ENCODE peak calls at places on chromosomes 1 and 21, in nine cellular contexts. A is HFF-Myc, Q is astrocyte, U is GM13977, Z is BJ, W is PC-3, B is lower lobe of right lung, M is epithelial cell of esophagus, J is adrenal gland. V is an unnamed sample.

GRCh38 chr21:46161180-46161799 is 5.9 kb upstream of the FTCD start:
- DNase-seq in A (no peak), Q (no peak), U (no peak), Z (no peak), W (no peak), B (no peak), M (peak), J (peak), V (no peak)

GRCh38 chr1:112011231-112011630 is 21.8 kb upstream of the KCND3 start:
- DNase-seq in A (no peak), Q (peak), U (no peak), Z (no peak), W (peak), B (no peak), M (peak), J (peak), V (no peak)

GRCh38 chr1:11539850-11540772 is 61.2 kb downstream of the DISP3 start:
- DNase-seq in A (no peak), Q (no peak), U (no peak), Z (no peak), W (no peak), B (no peak), M (peak), J (no peak), V (no peak)

GRCh38 chr1:22290611-22291010 is 147.7 kb upstream of the WNT4 start:
- DNase-seq in A (no peak), Q (no peak), U (no peak), Z (no peak), W (no peak), B (no peak), M (no peak), J (no peak), V (no peak)

GRCh38 chr1:196607940-196608339 is 300 bp downstream of the KCNT2 start:
- DNase-seq in A (no peak), Q (no peak), U (no peak), Z (no peak), W (no peak), B (no peak), M (peak), J (no peak), V (no peak)

GRCh38 chr21:16370176-16370575 is 640.4 kb downstream of the USP25 start:
- DNase-seq in A (no peak), Q (no peak), U (no peak), Z (no peak), W (no peak), B (no peak), M (no peak), J (no peak), V (no peak)

GRCh38 chr1:119893827-119894700 is 2.3 kb downstream of the ADAM30 start:
- DNase-seq in A (no peak), Q (no peak), U (no peak), Z (no peak), W (no peak), B (no peak), M (no peak), J (no peak), V (no peak)

GRCh38 chr1:211812584-211812983 is 18.0 kb downstream of the LPGAT1 start:
- DNase-seq in A (no peak), Q (no peak), U (no peak), Z (no peak), W (no peak), B (no peak), M (no peak), J (no peak), V (no peak)

GRCh38 chr1:207959141-207959825 is 48.4 kb upstream of the CD34 start:
- DNase-seq in A (no peak), Q (peak), U (peak), Z (no peak), W (no peak), B (peak), M (peak), J (peak), V (no peak)

GRCh38 chr21:31372176-31372765 is 28.2 kb upstream of the TIAM1 start:
- DNase-seq in A (no peak), Q (peak), U (no peak), Z (no peak), W (peak), B (no peak), M (peak), J (no peak), V (no peak)

GRCh38 chr1:181036107-181036843 is 2.5 kb downstream of the MR1 start:
- DNase-seq in A (no peak), Q (no peak), U (no peak), Z (no peak), W (no peak), B (no peak), M (no peak), J (no peak), V (no peak)

GRCh38 chr1:209756608-209757445 is 974 bp downstream of the TRAF3IP3 start:
- DNase-seq in A (no peak), Q (no peak), U (peak), Z (no peak), W (no peak), B (peak), M (no peak), J (no peak), V (no peak)

GRCh38 chr1:200429221-200429751 is 19.4 kb upstream of the ZNF281 start:
- DNase-seq in A (no peak), Q (peak), U (no peak), Z (peak), W (no peak), B (no peak), M (no peak), J (peak), V (no peak)

GRCh38 chr1:26697441-26697977 is 1.7 kb downstream of the ARID1A start:
- DNase-seq in A (no peak), Q (no peak), U (peak), Z (no peak), W (no peak), B (no peak), M (no peak), J (no peak), V (no peak)

GRCh38 chr21:29499734-29500343 is 201.1 kb downstream of the BACH1 start:
- DNase-seq in A (peak), Q (no peak), U (peak), Z (no peak), W (peak), B (no peak), M (peak), J (peak), V (no peak)

GRCh38 chr21:43196789-43197188 is 28.0 kb downstream of the CRYAA start:
- DNase-seq in A (no peak), Q (no peak), U (no peak), Z (no peak), W (peak), B (no peak), M (peak), J (peak), V (no peak)

GRCh38 chr1:98921817-98922216 is 82.8 kb downstream of the PLPPR5 start:
- DNase-seq in A (no peak), Q (no peak), U (no peak), Z (no peak), W (peak), B (no peak), M (peak), J (no peak), V (no peak)

GRCh38 chr21:41428311-41428710 is 2.3 kb downstream of the MX1 start:
- DNase-seq in A (no peak), Q (no peak), U (no peak), Z (no peak), W (no peak), B (no peak), M (no peak), J (peak), V (no peak)

GRCh38 chr1:85087659-85088407 is 39.5 kb upstream of the MCOLN3 start:
- DNase-seq in A (no peak), Q (no peak), U (no peak), Z (no peak), W (peak), B (no peak), M (peak), J (no peak), V (no peak)

GRCh38 chr1:6591644-6592043 is 11.0 kb downstream of the KLHL21 start:
- DNase-seq in A (no peak), Q (no peak), U (no peak), Z (no peak), W (no peak), B (no peak), M (no peak), J (no peak), V (no peak)

GRCh38 chr1:176051902-176052518 is 155.1 kb downstream of the COP1 start:
- DNase-seq in A (no peak), Q (no peak), U (no peak), Z (no peak), W (peak), B (no peak), M (peak), J (no peak), V (no peak)

GRCh38 chr21:32520885-32521735 is 64.2 kb downstream of the TCP10L start:
- DNase-seq in A (peak), Q (peak), U (no peak), Z (peak), W (peak), B (peak), M (peak), J (peak), V (peak)

GRCh38 chr1:218588555-218589172 is 243.5 kb downstream of the TGFB2 start:
- DNase-seq in A (no peak), Q (peak), U (no peak), Z (no peak), W (no peak), B (no peak), M (no peak), J (no peak), V (no peak)

GRCh38 chr1:22331618-22332017 is 120.0 kb upstream of the ZBTB40 start:
- DNase-seq in A (no peak), Q (no peak), U (no peak), Z (no peak), W (no peak), B (no peak), M (no peak), J (no peak), V (no peak)

GRCh38 chr1:109527846-109528245 is 11.8 kb upstream of the GPR61 start:
- DNase-seq in A (no peak), Q (no peak), U (no peak), Z (no peak), W (no peak), B (no peak), M (no peak), J (no peak), V (no peak)

GRCh38 chr1:55682198-55682597 is 467.0 kb upstream of the USP24 start:
- DNase-seq in A (no peak), Q (peak), U (no peak), Z (no peak), W (no peak), B (no peak), M (peak), J (no peak), V (no peak)

GRCh38 chr1:211738709-211739301 is 63.4 kb upstream of the NEK2 start:
- DNase-seq in A (no peak), Q (peak), U (no peak), Z (no peak), W (peak), B (no peak), M (peak), J (no peak), V (no peak)

GRCh38 chr1:116882866-116883265 is 26.9 kb upstream of the PTGFRN start:
- DNase-seq in A (no peak), Q (no peak), U (no peak), Z (no peak), W (no peak), B (no peak), M (no peak), J (no peak), V (no peak)

GRCh38 chr1:116878804-116879477 is 30.8 kb upstream of the PTGFRN start:
- DNase-seq in A (peak), Q (peak), U (peak), Z (no peak), W (peak), B (no peak), M (peak), J (no peak), V (no peak)

GRCh38 chr1:116880952-116881351 is 28.8 kb upstream of the PTGFRN start:
- DNase-seq in A (no peak), Q (peak), U (no peak), Z (no peak), W (no peak), B (no peak), M (no peak), J (peak), V (no peak)

GRCh38 chr1:116879478-116880133 is 30.1 kb upstream of the PTGFRN start:
- DNase-seq in A (no peak), Q (no peak), U (no peak), Z (no peak), W (no peak), B (no peak), M (no peak), J (no peak), V (no peak)

DNA sequence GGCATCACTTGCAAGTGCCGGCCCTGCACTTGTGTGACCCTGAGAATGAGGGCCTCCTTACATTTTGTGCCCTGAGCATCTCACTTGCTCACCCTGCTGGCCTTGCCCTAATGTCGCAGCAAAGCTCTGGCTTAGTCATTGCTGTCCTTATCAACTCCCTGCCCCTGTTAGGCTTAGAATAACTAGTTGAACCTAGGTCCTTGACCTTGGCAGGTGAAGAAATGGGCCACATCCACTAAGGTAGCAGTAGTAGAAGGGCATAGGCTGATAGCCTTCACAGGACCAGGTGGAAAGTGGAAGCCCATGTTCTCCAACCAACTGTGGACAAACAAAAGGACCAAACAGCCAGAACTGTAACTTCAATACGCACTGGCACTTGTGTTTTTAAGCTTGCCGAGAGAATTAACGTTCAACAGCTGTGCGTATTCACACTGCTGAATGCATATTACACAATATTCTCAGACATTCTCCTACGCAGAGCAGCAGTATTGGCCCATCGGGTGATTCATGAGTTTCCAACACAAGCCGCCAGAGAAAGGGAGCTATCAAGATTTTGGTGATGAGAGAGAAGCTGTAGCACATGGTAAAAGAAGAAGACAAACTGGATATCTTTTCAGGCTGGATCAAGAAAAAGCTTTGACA is 27.7 kb upstream of the PTGFRN start:
- DNase-seq in A (no peak), Q (peak), U (peak), Z (peak), W (peak), B (peak), M (peak), J (peak), V (peak)
- TF ChIP-seq CTCF in A (peak), Q (no peak), U (peak), Z (peak), W (peak), B (peak), M (peak), J (no peak), V (peak)

GRCh38 chr1:192545781-192546521 is 29.6 kb upstream of the RGS1 start:
- DNase-seq in A (no peak), Q (no peak), U (no peak), Z (no peak), W (no peak), B (no peak), M (no peak), J (no peak), V (no peak)
- TF ChIP-seq CTCF in A (no peak), Q (peak), U (no peak), Z (no peak), W (no peak), B (peak), M (no peak), J (peak), V (no peak)

DNA sequence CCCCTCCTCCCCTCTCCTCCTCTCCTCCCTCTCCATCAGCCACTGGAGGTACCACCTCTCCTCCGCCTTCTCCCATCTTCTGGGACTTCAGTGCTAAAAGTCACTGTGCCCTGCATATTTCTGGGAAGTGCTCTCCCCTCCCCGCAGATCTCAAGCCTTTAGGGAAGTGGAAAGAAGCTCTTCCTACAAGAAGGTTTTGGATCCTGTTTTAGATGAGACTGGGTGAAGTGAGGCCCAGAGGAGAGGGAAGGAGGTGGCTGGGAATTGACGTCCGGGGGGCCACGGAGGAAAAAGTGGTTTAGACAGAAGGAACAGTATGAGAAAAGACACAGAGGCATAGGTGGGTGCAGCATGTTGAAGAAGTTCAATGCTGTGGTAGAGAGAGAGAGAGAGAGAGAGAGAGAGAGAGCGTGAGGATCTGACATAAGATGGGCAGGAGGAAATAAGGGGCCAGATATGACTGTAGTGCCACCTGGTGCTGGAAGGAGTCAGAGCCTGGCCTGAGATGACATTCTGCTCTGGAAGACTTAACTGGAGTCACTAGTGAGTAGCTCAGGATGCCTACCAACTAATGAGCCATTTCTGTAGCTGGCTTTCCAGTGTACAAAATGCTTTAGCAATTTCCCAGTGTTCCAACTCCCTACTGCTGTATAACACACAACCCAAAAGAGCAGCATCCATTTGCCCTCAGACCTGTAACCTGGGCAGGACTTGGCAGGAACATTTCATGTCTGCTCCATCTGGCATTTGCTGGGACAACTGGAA is 16.7 kb upstream of the ZSCAN20 start:
- DNase-seq in A (peak), Q (peak), U (peak), Z (peak), W (peak), B (no peak), M (peak), J (peak), V (peak)
- TF ChIP-seq CTCF in A (peak), Q (peak), U (peak), Z (peak), W (peak), B (peak), M (peak), J (peak), V (peak)

DNA sequence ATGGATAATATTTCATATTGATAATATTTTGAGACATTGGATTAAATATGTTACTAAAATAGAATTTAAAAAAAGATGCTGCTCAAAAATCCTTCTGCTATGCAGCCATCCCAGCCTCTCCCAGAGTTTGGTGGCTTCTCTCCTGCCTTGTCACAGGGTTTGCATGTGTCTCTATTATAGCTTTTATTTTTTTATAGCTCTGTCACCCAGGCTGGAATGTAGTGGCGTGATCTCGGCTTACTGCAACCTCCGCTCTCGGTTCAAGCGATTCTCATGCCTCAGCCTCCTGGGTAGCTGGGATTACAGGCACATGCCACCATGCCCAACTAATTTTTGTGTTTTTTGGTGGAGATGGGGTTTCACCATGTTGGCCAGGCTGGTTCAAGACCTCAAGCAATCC is 50.7 kb upstream of the ID3 start:
- DNase-seq in A (no peak), Q (no peak), U (no peak), Z (no peak), W (no peak), B (no peak), M (no peak), J (no peak), V (no peak)
- TF ChIP-seq CTCF in A (no peak), Q (no peak), U (no peak), Z (no peak), W (no peak), B (no peak), M (no peak), J (no peak), V (no peak)

GRCh38 chr1:38154089-38154470 is 107.5 kb upstream of the POU3F1 start:
- DNase-seq in A (no peak), Q (no peak), U (no peak), Z (no peak), W (no peak), B (no peak), M (no peak), J (no peak), V (no peak)

GRCh38 chr1:38151399-38151798 is 104.8 kb upstream of the POU3F1 start:
- DNase-seq in A (no peak), Q (no peak), U (no peak), Z (no peak), W (no peak), B (no peak), M (no peak), J (no peak), V (no peak)

GRCh38 chr1:38153426-38154088 is 107.0 kb upstream of the POU3F1 start:
- DNase-seq in A (no peak), Q (no peak), U (no peak), Z (no peak), W (no peak), B (no peak), M (no peak), J (no peak), V (no peak)

DNA sequence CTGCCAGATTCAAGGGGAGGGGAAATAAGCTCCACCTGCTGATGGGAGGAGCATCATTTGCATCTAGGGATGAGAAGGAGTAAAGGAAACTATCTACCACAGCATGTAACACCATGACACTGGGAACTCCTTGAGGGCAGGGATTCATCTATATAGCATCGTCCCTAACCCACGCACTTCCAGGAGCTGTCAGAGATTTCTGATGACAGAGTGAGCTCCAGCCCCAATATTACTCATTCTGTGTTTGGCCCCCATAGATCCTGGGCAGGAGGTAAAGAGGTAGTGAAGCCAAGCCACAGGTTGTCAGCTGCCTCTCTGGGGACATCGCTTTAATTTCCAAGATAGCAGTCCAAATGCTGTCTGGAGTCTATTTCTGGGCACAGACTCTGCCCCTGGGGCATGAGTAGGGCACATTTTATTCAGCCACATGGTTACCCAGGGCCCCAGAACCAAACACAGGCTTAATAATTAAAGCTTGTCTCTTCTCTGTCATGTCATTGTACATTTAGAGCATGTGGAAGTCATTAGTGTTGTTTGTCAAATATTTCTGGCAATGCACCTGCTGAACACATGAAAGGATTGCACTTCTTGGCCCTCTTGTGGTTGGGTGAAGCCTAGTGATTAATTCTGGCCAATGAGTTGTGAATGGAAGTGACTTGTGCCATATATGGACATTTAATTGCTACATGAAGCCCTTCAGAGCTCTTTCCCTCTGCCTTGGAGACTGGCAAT is 105.9 kb upstream of the POU3F1 start:
- DNase-seq in A (peak), Q (no peak), U (no peak), Z (no peak), W (peak), B (no peak), M (peak), J (no peak), V (no peak)
- TF ChIP-seq CTCF in A (peak), Q (no peak), U (no peak), Z (no peak), W (peak), B (peak), M (peak), J (no peak), V (no peak)

GRCh38 chr1:1920057-1920607 is 1.1 kb upstream of the TMEM52 start:
- DNase-seq in A (no peak), Q (no peak), U (no peak), Z (no peak), W (no peak), B (no peak), M (no peak), J (no peak), V (no peak)

GRCh38 chr1:1917995-1918900 is 831 bp downstream of the TMEM52 start:
- DNase-seq in A (no peak), Q (no peak), U (no peak), Z (no peak), W (no peak), B (peak), M (no peak), J (peak), V (no peak)

GRCh38 chr1:1919304-1920056 is 401 bp upstream of the TMEM52 start:
- DNase-seq in A (peak), Q (peak), U (peak), Z (peak), W (peak), B (peak), M (peak), J (peak), V (peak)

GRCh38 chr1:1917304-1917976 is 1.6 kb downstream of the TMEM52 start:
- DNase-seq in A (no peak), Q (no peak), U (no peak), Z (no peak), W (no peak), B (peak), M (no peak), J (no peak), V (no peak)

GRCh38 chr1:1918901-1919303 is at the start of gene TMEM52:
- DNase-seq in A (no peak), Q (no peak), U (no peak), Z (no peak), W (no peak), B (no peak), M (no peak), J (no peak), V (no peak)
- TF ChIP-seq CTCF in A (no peak), Q (no peak), U (peak), Z (no peak), W (peak), B (no peak), M (no peak), J (no peak), V (no peak)